ENCODE peak calls at places on chromosome 12, in four cellular contexts. T, C, U and G are unnamed samples.

GRCh38 chr12:3453947-3454675 is 36.9 kb upstream of the PRMT8 start:
- DNase-seq in T (no peak), C (peak), U (no peak), G (no peak)

GRCh38 chr12:124567673-124568373 is 411 bp upstream of the NCOR2 start:
- DNase-seq in T (peak), C (peak), U (peak), G (peak)

GRCh38 chr12:98440165-98440581 is 75.2 kb upstream of the TMPO start:
- DNase-seq in T (no peak), U (no peak), C (no peak), G (peak)

GRCh38 chr12:112370156-112370555 is 12.1 kb downstream of the HECTD4 start:
- DNase-seq in U (no peak), C (no peak), T (no peak), G (no peak)

GRCh38 chr12:67671419-67671818 is 22.9 kb downstream of the DYRK2 start:
- DNase-seq in U (no peak), T (no peak), C (no peak), G (no peak)

GRCh38 chr12:30823140-30823669 is 68.5 kb upstream of the CAPRIN2 start:
- DNase-seq in T (peak), U (peak), C (no peak), G (no peak)

GRCh38 chr12:82619644-82620043 is 67.1 kb upstream of the TMTC2 start:
- DNase-seq in C (no peak), U (no peak), T (no peak), G (no peak)

GRCh38 chr12:15629108-15629507 is 160.1 kb downstream of the EPS8 start:
- DNase-seq in T (no peak), C (no peak), U (no peak), G (no peak)

GRCh38 chr12:69099201-69099837 is 140.1 kb upstream of the CPSF6 start:
- DNase-seq in T (no peak), U (no peak), C (no peak), G (no peak)